ENCODE peak calls at places on chromosomes 16 and 17, in five cellular contexts. S is SK-N-SH, N is GM12878, I is HCT116, L is HepG2. O is an unnamed sample.

GRCh38 chr16:20906225-20906870 is 5.8 kb downstream of the LYRM1 start:
- DNase-seq in I (no peak), S (no peak), L (no peak), N (no peak), O (no peak)

GRCh38 chr17:43900183-43900857 is 7.0 kb downstream of the MPP2 start:
- DNase-seq in S (peak), N (no peak), L (peak), I (peak), O (peak)

GRCh38 chr16:49441366-49441780 is 67.8 kb downstream of the C16orf78 start:
- DNase-seq in L (no peak), I (no peak), S (peak), N (peak), O (no peak)

GRCh38 chr16:59478806-59479205 is 744.7 kb upstream of the GOT2 start:
- DNase-seq in I (no peak), L (no peak), N (no peak), S (no peak), O (no peak)

GRCh38 chr17:45581860-45582259 is 91.3 kb upstream of the PLEKHM1 start:
- DNase-seq in N (no peak), L (no peak), S (no peak), I (no peak), O (no peak)

GRCh38 chr16:69190598-69190997 is 3.6 kb downstream of the SNTB2 start:
- DNase-seq in L (no peak), S (no peak), N (no peak), I (no peak), O (no peak)

GRCh38 chr16:50498756-50499155 is 49.4 kb upstream of the NKD1 start:
- DNase-seq in N (no peak), L (no peak), I (no peak), S (no peak), O (no peak)

GRCh38 chr16:12500771-12501170 is 302.9 kb downstream of the CPPED1 start:
- DNase-seq in N (no peak), I (no peak), L (no peak), S (no peak), O (no peak)

GRCh38 chr17:82072827-82073226 is 7.2 kb upstream of the DUS1L start:
- DNase-seq in N (no peak), S (no peak), I (no peak), L (no peak), O (no peak)

GRCh38 chr17:65334391-65334790 is 197.2 kb downstream of the RGS9 start:
- DNase-seq in I (no peak), L (no peak), S (no peak), N (no peak), O (no peak)

GRCh38 chr17:65332779-65333178 is 195.6 kb downstream of the RGS9 start:
- DNase-seq in L (no peak), S (no peak), N (no peak), I (no peak), O (no peak)

GRCh38 chr17:65328567-65328966 is 191.4 kb downstream of the RGS9 start:
- DNase-seq in N (no peak), L (no peak), I (no peak), S (no peak), O (no peak)

GRCh38 chr17:65332375-65332774 is 195.2 kb downstream of the RGS9 start:
- DNase-seq in S (no peak), N (no peak), I (peak), L (no peak), O (no peak)
- TF ChIP-seq ZBTB33 in S (no peak), N (no peak), I (no peak), L (no peak), O (no peak)

DNA sequence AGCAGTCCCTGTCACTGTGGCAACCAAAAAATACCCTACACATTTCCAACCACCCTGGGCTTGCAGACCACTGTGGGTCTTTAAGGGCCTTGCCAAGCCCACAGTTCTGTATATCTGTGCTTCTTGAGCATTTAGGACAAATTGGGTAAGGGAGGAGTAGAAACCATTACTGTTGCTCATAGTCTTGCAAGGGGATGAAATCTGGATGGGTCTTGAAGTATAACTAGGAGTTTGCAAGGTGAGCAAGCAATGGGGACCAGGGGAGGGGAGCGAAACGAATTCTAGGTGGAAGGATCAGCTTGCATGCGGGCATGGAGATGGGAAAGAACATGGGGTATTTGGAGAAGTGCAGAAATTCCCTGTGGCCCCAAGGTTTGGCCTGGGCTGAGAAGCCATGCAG is 202.9 kb downstream of the RAB11FIP4 start:
- DNase-seq in S (no peak), N (no peak), I (no peak), L (no peak), O (no peak)
- TF ChIP-seq ZBTB33 in S (no peak), N (no peak), I (no peak), L (no peak), O (no peak)

DNA sequence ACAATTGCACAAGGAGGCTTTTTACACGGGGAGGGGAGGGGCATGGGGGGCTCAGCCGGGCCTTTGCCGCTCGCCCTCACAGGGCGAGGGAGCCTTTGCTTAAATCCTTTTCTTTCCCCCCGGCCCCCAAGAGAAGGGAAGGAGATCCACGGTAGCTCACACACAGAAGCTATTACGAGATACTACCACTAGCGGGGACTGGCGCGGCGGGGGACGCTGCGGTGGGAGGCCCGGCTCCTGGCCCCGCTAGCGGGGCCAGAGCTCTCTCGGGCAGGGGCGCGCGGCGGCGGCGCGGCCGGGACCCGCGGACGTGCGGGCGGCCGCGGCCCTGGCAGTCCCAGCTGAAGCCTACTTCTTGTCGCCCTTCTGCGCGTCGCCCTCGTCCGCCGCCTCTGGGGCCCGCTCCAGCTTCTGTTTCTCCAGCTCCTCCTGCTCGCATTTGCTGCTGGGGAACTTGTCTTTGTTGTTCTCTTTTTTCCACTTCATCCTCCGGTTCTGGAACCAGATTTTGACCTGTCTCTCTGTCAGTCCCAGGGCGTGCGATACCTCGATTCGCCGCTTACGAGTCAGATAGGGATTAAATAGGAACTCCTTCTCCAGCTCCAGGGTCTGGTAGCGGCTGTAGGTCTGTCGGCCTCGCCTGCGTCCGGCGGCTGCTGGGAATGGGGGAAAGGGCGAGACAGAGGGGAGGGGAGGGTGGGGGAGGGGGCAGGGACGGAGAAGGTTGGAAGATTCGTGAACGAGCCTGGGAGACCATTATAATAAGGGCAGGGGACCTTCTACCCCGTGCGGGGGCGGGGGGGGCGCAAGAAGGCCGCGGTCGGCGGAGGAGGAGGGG is 2.0 kb downstream of the HOXB8 start:
- DNase-seq in S (peak), I (no peak), L (peak), N (no peak), O (no peak)
- TF ChIP-seq ZBTB33 in S (no peak), I (no peak), L (no peak), N (no peak), O (no peak)

DNA sequence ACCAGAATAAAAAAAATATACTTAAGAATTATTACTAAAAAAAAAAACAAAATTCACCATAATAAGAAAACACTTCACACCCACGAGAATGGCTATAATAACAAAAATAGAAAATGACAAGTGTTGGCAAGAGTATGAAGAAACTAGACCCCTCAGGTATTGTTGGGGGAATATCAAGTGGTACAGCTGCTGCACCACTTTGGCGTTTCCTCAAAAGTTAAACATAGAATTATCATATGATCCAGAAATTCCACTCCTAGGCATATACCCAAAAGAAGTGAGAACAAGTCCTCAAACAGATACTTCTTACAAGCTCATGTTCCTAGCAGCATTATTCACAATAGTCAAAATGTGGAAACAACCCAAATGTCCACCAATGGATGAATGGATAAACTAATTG is 26.3 kb downstream of the AMFR start:
- DNase-seq in I (no peak), N (no peak), S (no peak), L (no peak), O (no peak)
- TF ChIP-seq ZBTB33 in I (no peak), N (no peak), S (no peak), L (no peak), O (no peak)

GRCh38 chr16:86030116-86030515 is 131.2 kb downstream of the IRF8 start:
- DNase-seq in I (no peak), L (no peak), S (no peak), N (no peak), O (no peak)

GRCh38 chr16:86031141-86031678 is 132.2 kb downstream of the IRF8 start:
- DNase-seq in I (no peak), S (no peak), N (no peak), L (no peak), O (no peak)

GRCh38 chr16:86027366-86028126 is 128.6 kb downstream of the IRF8 start:
- DNase-seq in I (no peak), N (no peak), L (no peak), S (no peak), O (no peak)

GRCh38 chr16:86026916-86027315 is 128.0 kb downstream of the IRF8 start:
- DNase-seq in S (no peak), I (no peak), N (no peak), L (no peak), O (no peak)

GRCh38 chr16:86029131-86029741 is 130.3 kb downstream of the IRF8 start:
- DNase-seq in N (no peak), I (no peak), L (no peak), S (no peak), O (no peak)
- TF ChIP-seq ZBTB33 in N (no peak), I (no peak), L (no peak), S (no peak), O (no peak)

DNA sequence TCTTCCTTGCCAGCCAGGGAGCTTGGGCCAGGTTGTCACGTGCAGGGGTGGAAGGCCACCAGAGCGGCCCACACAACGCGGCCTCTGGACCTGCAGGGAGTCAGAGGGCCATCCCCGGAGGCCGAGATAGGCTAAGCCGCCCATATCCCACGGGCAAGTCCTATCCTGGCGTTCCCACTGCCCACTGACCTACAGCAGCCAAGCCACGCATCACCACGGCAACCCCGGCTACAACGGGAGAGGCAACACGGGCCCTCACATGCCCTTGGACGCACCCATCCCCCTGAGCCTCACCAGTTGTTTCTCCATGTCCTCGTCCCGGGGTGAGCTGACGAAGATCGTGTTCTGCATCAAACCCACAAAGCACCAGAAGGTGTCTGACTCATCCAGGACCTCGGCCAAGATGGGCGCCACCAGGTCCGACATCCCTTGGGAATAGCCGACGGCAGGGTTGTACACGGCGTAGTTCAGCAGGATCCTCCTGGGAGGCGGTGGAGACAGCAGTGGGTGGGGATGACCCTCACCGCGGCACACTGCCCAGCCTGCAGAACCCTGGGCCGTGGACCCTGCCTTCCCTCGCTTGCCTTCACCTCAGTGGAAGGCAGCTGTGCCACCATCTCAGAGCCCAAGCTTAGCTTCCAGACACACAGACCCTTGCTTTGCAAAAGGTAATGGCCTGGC is 88.2 kb downstream of the TBC1D16 start:
- DNase-seq in S (no peak), N (no peak), I (no peak), L (no peak), O (no peak)
- TF ChIP-seq ZBTB33 in S (no peak), N (no peak), I (no peak), L (no peak), O (no peak)

DNA sequence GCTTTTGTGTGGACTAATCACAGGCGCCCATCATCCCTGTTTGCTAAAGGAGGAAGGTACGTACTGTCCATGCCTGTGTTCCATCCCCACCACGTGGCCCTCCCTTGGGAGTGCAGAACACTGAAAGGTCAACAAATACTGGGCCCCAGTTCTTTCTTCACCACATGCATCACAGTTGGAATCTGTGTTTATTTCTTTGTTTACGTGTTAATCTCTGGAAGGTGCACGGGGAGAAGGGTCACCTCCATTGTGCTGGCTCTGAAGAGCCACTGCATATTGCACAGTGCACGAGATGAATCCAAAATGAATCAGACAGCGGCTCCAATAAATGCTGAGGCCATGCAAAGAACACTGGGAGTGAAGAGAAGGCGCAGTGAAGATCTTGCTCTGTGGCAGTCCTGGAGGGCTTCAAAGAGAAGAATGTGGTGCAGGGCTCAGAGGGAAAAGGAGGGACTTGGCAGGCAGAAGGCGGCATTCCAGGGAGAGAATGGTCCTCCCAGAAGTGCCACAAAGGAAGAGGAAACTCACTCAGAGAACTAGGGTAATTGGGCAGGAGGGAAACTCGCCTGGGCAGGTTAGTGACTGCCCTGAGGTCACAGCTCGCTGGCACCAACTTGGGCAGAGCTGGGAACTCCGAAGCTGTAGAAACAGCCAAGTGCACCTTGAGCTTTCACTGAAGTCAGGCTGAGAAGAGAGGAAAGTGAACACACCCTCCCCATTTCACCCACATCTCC is 3.7 kb downstream of the RPH3AL start:
- DNase-seq in N (no peak), I (no peak), L (peak), S (no peak), O (no peak)
- TF ChIP-seq ZBTB33 in N (no peak), I (no peak), L (peak), S (no peak), O (no peak)

DNA sequence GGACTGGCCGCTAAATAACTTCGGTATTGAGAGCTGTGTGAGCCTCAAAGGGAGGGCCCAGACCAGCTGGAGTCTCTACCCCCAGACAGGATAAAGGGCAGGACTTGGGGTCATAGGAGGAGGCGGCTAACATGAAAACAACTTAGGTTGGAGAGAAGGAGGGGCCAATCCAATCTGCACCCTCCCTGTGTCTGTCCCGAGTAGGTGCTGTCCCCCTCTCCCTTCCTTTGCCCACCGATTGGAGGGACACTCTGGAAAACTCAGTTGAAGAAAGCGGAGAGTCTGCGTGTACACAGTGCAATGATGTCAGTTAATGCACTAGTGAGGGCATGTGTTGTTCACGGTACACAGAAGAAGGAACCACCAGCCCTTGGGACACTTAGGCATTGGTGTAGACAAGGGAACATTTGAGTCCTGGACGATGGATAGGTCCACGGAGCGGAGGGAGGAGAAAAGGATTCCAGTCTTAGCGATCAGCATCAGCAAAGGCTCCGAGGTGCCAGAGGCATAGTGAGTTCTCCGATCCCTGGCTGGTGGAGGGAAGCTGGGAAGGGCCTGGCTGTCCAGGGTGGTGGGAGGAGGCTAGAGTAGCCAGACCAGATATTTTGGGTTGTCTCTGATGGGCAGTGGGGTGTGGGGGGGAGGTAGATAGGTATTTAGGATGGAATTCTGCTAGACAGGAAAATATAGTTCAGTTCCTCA is 761 bp downstream of the NOL3 start:
- DNase-seq in N (no peak), S (no peak), I (no peak), L (peak), O (no peak)
- TF ChIP-seq ZBTB33 in N (no peak), S (no peak), I (no peak), L (no peak), O (no peak)